ENCODE peak calls at places on chromosomes 5 and 9, in ten cellular contexts. One of them, this sample, is unnamed.

GRCh38 chr9:86788456-86788855 is 158.8 kb downstream of the GAS1 start:
- DNase-seq in NCI-H1417: no peak
- DNase-seq in activated CD4-positive, CD25-positive, alpha-beta regulatory T cell treated with anti-CD3 and anti-CD28 coated beads, Interleukin-2, amount 50 U/mL, for 72 hours: no peak
- DNase-seq in ACHN: no peak
- DNase-seq in NCI-H1694: no peak
- DNase-seq in activated CD8-positive, alpha-beta memory T cell treated with anti-CD3 and anti-CD28 coated beads for 48 hours: no peak
- DNase-seq in lower leg skin: peak; percentile 31
- DNase-seq in stimulated activated CD8-positive, alpha-beta memory T cell treated with anti-CD3 and anti-CD28 coated beads, Interleukin-15, amount 100 ng/mL, for 1 hour: no peak
- DNase-seq in HFFc6: no peak
- DNase-seq in heart right ventricle: no peak
- DNase-seq in this sample: no peak

GRCh38 chr9:80964374-80964773 is 725.0 kb downstream of the TLE1 start:
- DNase-seq in NCI-H1417: peak; percentile 74
- DNase-seq in activated CD4-positive, CD25-positive, alpha-beta regulatory T cell treated with anti-CD3 and anti-CD28 coated beads, Interleukin-2, amount 50 U/mL, for 72 hours: no peak
- DNase-seq in ACHN: no peak
- DNase-seq in NCI-H1694: peak; percentile 53
- DNase-seq in activated CD8-positive, alpha-beta memory T cell treated with anti-CD3 and anti-CD28 coated beads for 48 hours: no peak
- DNase-seq in lower leg skin: no peak
- DNase-seq in stimulated activated CD8-positive, alpha-beta memory T cell treated with anti-CD3 and anti-CD28 coated beads, Interleukin-15, amount 100 ng/mL, for 1 hour: no peak
- DNase-seq in HFFc6: no peak
- DNase-seq in heart right ventricle: no peak
- DNase-seq in this sample: no peak

GRCh38 chr5:37326536-37326935 is 44.4 kb downstream of the NUP155 start:
- DNase-seq in NCI-H1417: no peak
- DNase-seq in activated CD4-positive, CD25-positive, alpha-beta regulatory T cell treated with anti-CD3 and anti-CD28 coated beads, Interleukin-2, amount 50 U/mL, for 72 hours: no peak
- DNase-seq in ACHN: no peak
- DNase-seq in NCI-H1694: no peak
- DNase-seq in activated CD8-positive, alpha-beta memory T cell treated with anti-CD3 and anti-CD28 coated beads for 48 hours: no peak
- DNase-seq in lower leg skin: no peak
- DNase-seq in stimulated activated CD8-positive, alpha-beta memory T cell treated with anti-CD3 and anti-CD28 coated beads, Interleukin-15, amount 100 ng/mL, for 1 hour: no peak
- DNase-seq in HFFc6: no peak
- DNase-seq in heart right ventricle: no peak
- DNase-seq in this sample: no peak

GRCh38 chr9:86983260-86984255 is 36.3 kb upstream of the GAS1 start:
- DNase-seq in NCI-H1417: no peak
- DNase-seq in activated CD4-positive, CD25-positive, alpha-beta regulatory T cell treated with anti-CD3 and anti-CD28 coated beads, Interleukin-2, amount 50 U/mL, for 72 hours: no peak
- DNase-seq in ACHN: no peak
- DNase-seq in NCI-H1694: no peak
- DNase-seq in activated CD8-positive, alpha-beta memory T cell treated with anti-CD3 and anti-CD28 coated beads for 48 hours: no peak
- DNase-seq in lower leg skin: no peak
- DNase-seq in stimulated activated CD8-positive, alpha-beta memory T cell treated with anti-CD3 and anti-CD28 coated beads, Interleukin-15, amount 100 ng/mL, for 1 hour: no peak
- DNase-seq in HFFc6: peak; percentile 74
- DNase-seq in heart right ventricle: no peak
- DNase-seq in this sample: no peak

GRCh38 chr5:59062986-59063683 is 480.3 kb downstream of the RAB3C start:
- DNase-seq in NCI-H1417: no peak
- DNase-seq in activated CD4-positive, CD25-positive, alpha-beta regulatory T cell treated with anti-CD3 and anti-CD28 coated beads, Interleukin-2, amount 50 U/mL, for 72 hours: no peak
- DNase-seq in ACHN: no peak
- DNase-seq in NCI-H1694: no peak
- DNase-seq in activated CD8-positive, alpha-beta memory T cell treated with anti-CD3 and anti-CD28 coated beads for 48 hours: no peak
- DNase-seq in lower leg skin: no peak
- DNase-seq in stimulated activated CD8-positive, alpha-beta memory T cell treated with anti-CD3 and anti-CD28 coated beads, Interleukin-15, amount 100 ng/mL, for 1 hour: no peak
- DNase-seq in HFFc6: no peak
- DNase-seq in heart right ventricle: no peak
- DNase-seq in this sample: no peak

GRCh38 chr5:180809403-180810209 is 7.0 kb upstream of the MGAT1 start:
- DNase-seq in NCI-H1417: peak; percentile 89
- DNase-seq in activated CD4-positive, CD25-positive, alpha-beta regulatory T cell treated with anti-CD3 and anti-CD28 coated beads, Interleukin-2, amount 50 U/mL, for 72 hours: peak; percentile 92
- DNase-seq in ACHN: peak; percentile 87
- DNase-seq in NCI-H1694: peak; percentile 58
- DNase-seq in activated CD8-positive, alpha-beta memory T cell treated with anti-CD3 and anti-CD28 coated beads for 48 hours: no peak
- DNase-seq in lower leg skin: peak; percentile 97
- DNase-seq in stimulated activated CD8-positive, alpha-beta memory T cell treated with anti-CD3 and anti-CD28 coated beads, Interleukin-15, amount 100 ng/mL, for 1 hour: peak; percentile 67
- DNase-seq in HFFc6: peak; percentile 87
- DNase-seq in heart right ventricle: peak; percentile 93
- DNase-seq in this sample: no peak

GRCh38 chr5:131389096-131389868 is 125.4 kb downstream of the CDC42SE2 start:
- DNase-seq in NCI-H1417: no peak
- DNase-seq in activated CD4-positive, CD25-positive, alpha-beta regulatory T cell treated with anti-CD3 and anti-CD28 coated beads, Interleukin-2, amount 50 U/mL, for 72 hours: no peak
- DNase-seq in ACHN: no peak
- DNase-seq in NCI-H1694: no peak
- DNase-seq in activated CD8-positive, alpha-beta memory T cell treated with anti-CD3 and anti-CD28 coated beads for 48 hours: no peak
- DNase-seq in lower leg skin: no peak
- DNase-seq in stimulated activated CD8-positive, alpha-beta memory T cell treated with anti-CD3 and anti-CD28 coated beads, Interleukin-15, amount 100 ng/mL, for 1 hour: no peak
- DNase-seq in HFFc6: no peak
- DNase-seq in heart right ventricle: no peak
- DNase-seq in this sample: no peak

GRCh38 chr5:23648656-23649055 is 141.2 kb downstream of the PRDM9 start:
- DNase-seq in NCI-H1417: no peak
- DNase-seq in activated CD4-positive, CD25-positive, alpha-beta regulatory T cell treated with anti-CD3 and anti-CD28 coated beads, Interleukin-2, amount 50 U/mL, for 72 hours: no peak
- DNase-seq in ACHN: no peak
- DNase-seq in NCI-H1694: no peak
- DNase-seq in activated CD8-positive, alpha-beta memory T cell treated with anti-CD3 and anti-CD28 coated beads for 48 hours: no peak
- DNase-seq in lower leg skin: no peak
- DNase-seq in stimulated activated CD8-positive, alpha-beta memory T cell treated with anti-CD3 and anti-CD28 coated beads, Interleukin-15, amount 100 ng/mL, for 1 hour: no peak
- DNase-seq in HFFc6: no peak
- DNase-seq in heart right ventricle: no peak
- DNase-seq in this sample: no peak

GRCh38 chr9:72524820-72525539 is 3.6 kb downstream of the TMC1 start:
- DNase-seq in NCI-H1417: peak; percentile 24
- DNase-seq in activated CD4-positive, CD25-positive, alpha-beta regulatory T cell treated with anti-CD3 and anti-CD28 coated beads, Interleukin-2, amount 50 U/mL, for 72 hours: no peak
- DNase-seq in ACHN: peak; percentile 90
- DNase-seq in NCI-H1694: no peak
- DNase-seq in activated CD8-positive, alpha-beta memory T cell treated with anti-CD3 and anti-CD28 coated beads for 48 hours: no peak
- DNase-seq in lower leg skin: no peak
- DNase-seq in stimulated activated CD8-positive, alpha-beta memory T cell treated with anti-CD3 and anti-CD28 coated beads, Interleukin-15, amount 100 ng/mL, for 1 hour: no peak
- DNase-seq in HFFc6: peak; percentile 99
- DNase-seq in heart right ventricle: no peak
- DNase-seq in this sample: no peak

GRCh38 chr9:129418451-129418850 is 202.4 kb downstream of the C9orf50 start:
- DNase-seq in NCI-H1417: no peak
- DNase-seq in activated CD4-positive, CD25-positive, alpha-beta regulatory T cell treated with anti-CD3 and anti-CD28 coated beads, Interleukin-2, amount 50 U/mL, for 72 hours: no peak
- DNase-seq in ACHN: no peak
- DNase-seq in NCI-H1694: no peak
- DNase-seq in activated CD8-positive, alpha-beta memory T cell treated with anti-CD3 and anti-CD28 coated beads for 48 hours: no peak
- DNase-seq in lower leg skin: no peak
- DNase-seq in stimulated activated CD8-positive, alpha-beta memory T cell treated with anti-CD3 and anti-CD28 coated beads, Interleukin-15, amount 100 ng/mL, for 1 hour: no peak
- DNase-seq in HFFc6: no peak
- DNase-seq in heart right ventricle: no peak
- DNase-seq in this sample: no peak

GRCh38 chr5:96714951-96715451 is 52.8 kb downstream of the CAST start:
- DNase-seq in NCI-H1417: peak; percentile 54
- DNase-seq in activated CD4-positive, CD25-positive, alpha-beta regulatory T cell treated with anti-CD3 and anti-CD28 coated beads, Interleukin-2, amount 50 U/mL, for 72 hours: no peak
- DNase-seq in ACHN: peak; percentile 63
- DNase-seq in NCI-H1694: no peak
- DNase-seq in activated CD8-positive, alpha-beta memory T cell treated with anti-CD3 and anti-CD28 coated beads for 48 hours: no peak
- DNase-seq in lower leg skin: no peak
- DNase-seq in stimulated activated CD8-positive, alpha-beta memory T cell treated with anti-CD3 and anti-CD28 coated beads, Interleukin-15, amount 100 ng/mL, for 1 hour: no peak
- DNase-seq in HFFc6: peak; percentile 66
- DNase-seq in heart right ventricle: no peak
- DNase-seq in this sample: no peak

GRCh38 chr5:174022384-174023095 is 23.0 kb upstream of the NSG2 start:
- DNase-seq in NCI-H1417: no peak
- DNase-seq in activated CD4-positive, CD25-positive, alpha-beta regulatory T cell treated with anti-CD3 and anti-CD28 coated beads, Interleukin-2, amount 50 U/mL, for 72 hours: no peak
- DNase-seq in ACHN: no peak
- DNase-seq in NCI-H1694: no peak
- DNase-seq in activated CD8-positive, alpha-beta memory T cell treated with anti-CD3 and anti-CD28 coated beads for 48 hours: no peak
- DNase-seq in lower leg skin: no peak
- DNase-seq in stimulated activated CD8-positive, alpha-beta memory T cell treated with anti-CD3 and anti-CD28 coated beads, Interleukin-15, amount 100 ng/mL, for 1 hour: no peak
- DNase-seq in HFFc6: no peak
- DNase-seq in heart right ventricle: no peak
- DNase-seq in this sample: no peak

GRCh38 chr5:143426437-143426991 is 23.0 kb upstream of the NR3C1 start:
- DNase-seq in NCI-H1417: no peak
- DNase-seq in activated CD4-positive, CD25-positive, alpha-beta regulatory T cell treated with anti-CD3 and anti-CD28 coated beads, Interleukin-2, amount 50 U/mL, for 72 hours: no peak
- DNase-seq in ACHN: no peak
- DNase-seq in NCI-H1694: no peak
- DNase-seq in activated CD8-positive, alpha-beta memory T cell treated with anti-CD3 and anti-CD28 coated beads for 48 hours: no peak
- DNase-seq in lower leg skin: no peak
- DNase-seq in stimulated activated CD8-positive, alpha-beta memory T cell treated with anti-CD3 and anti-CD28 coated beads, Interleukin-15, amount 100 ng/mL, for 1 hour: no peak
- DNase-seq in HFFc6: no peak
- DNase-seq in heart right ventricle: no peak
- DNase-seq in this sample: no peak

GRCh38 chr5:15695171-15695676 is 195.2 kb downstream of the FBXL7 start:
- DNase-seq in NCI-H1417: no peak
- DNase-seq in activated CD4-positive, CD25-positive, alpha-beta regulatory T cell treated with anti-CD3 and anti-CD28 coated beads, Interleukin-2, amount 50 U/mL, for 72 hours: no peak
- DNase-seq in ACHN: no peak
- DNase-seq in NCI-H1694: no peak
- DNase-seq in activated CD8-positive, alpha-beta memory T cell treated with anti-CD3 and anti-CD28 coated beads for 48 hours: no peak
- DNase-seq in lower leg skin: no peak
- DNase-seq in stimulated activated CD8-positive, alpha-beta memory T cell treated with anti-CD3 and anti-CD28 coated beads, Interleukin-15, amount 100 ng/mL, for 1 hour: no peak
- DNase-seq in HFFc6: peak; percentile 52
- DNase-seq in heart right ventricle: no peak
- DNase-seq in this sample: no peak

GRCh38 chr9:131274674-131275331 is 1.5 kb downstream of the FAM78A start:
- DNase-seq in NCI-H1417: no peak
- DNase-seq in activated CD4-positive, CD25-positive, alpha-beta regulatory T cell treated with anti-CD3 and anti-CD28 coated beads, Interleukin-2, amount 50 U/mL, for 72 hours: no peak
- DNase-seq in ACHN: no peak
- DNase-seq in NCI-H1694: no peak
- DNase-seq in activated CD8-positive, alpha-beta memory T cell treated with anti-CD3 and anti-CD28 coated beads for 48 hours: no peak
- DNase-seq in lower leg skin: no peak
- DNase-seq in stimulated activated CD8-positive, alpha-beta memory T cell treated with anti-CD3 and anti-CD28 coated beads, Interleukin-15, amount 100 ng/mL, for 1 hour: no peak
- DNase-seq in HFFc6: no peak
- DNase-seq in heart right ventricle: peak; percentile 61
- DNase-seq in this sample: no peak

GRCh38 chr5:75648712-75649111 is 37.5 kb downstream of the ANKDD1B start:
- DNase-seq in NCI-H1417: no peak
- DNase-seq in activated CD4-positive, CD25-positive, alpha-beta regulatory T cell treated with anti-CD3 and anti-CD28 coated beads, Interleukin-2, amount 50 U/mL, for 72 hours: no peak
- DNase-seq in ACHN: no peak
- DNase-seq in NCI-H1694: no peak
- DNase-seq in activated CD8-positive, alpha-beta memory T cell treated with anti-CD3 and anti-CD28 coated beads for 48 hours: no peak
- DNase-seq in lower leg skin: no peak
- DNase-seq in stimulated activated CD8-positive, alpha-beta memory T cell treated with anti-CD3 and anti-CD28 coated beads, Interleukin-15, amount 100 ng/mL, for 1 hour: no peak
- DNase-seq in HFFc6: no peak
- DNase-seq in heart right ventricle: no peak
- DNase-seq in this sample: no peak

GRCh38 chr5:172909931-172910502 is 49.2 kb upstream of the RPL26L1 start:
- DNase-seq in NCI-H1417: no peak
- DNase-seq in activated CD4-positive, CD25-positive, alpha-beta regulatory T cell treated with anti-CD3 and anti-CD28 coated beads, Interleukin-2, amount 50 U/mL, for 72 hours: no peak
- DNase-seq in ACHN: peak; percentile 97
- DNase-seq in NCI-H1694: no peak
- DNase-seq in activated CD8-positive, alpha-beta memory T cell treated with anti-CD3 and anti-CD28 coated beads for 48 hours: no peak
- DNase-seq in lower leg skin: no peak
- DNase-seq in stimulated activated CD8-positive, alpha-beta memory T cell treated with anti-CD3 and anti-CD28 coated beads, Interleukin-15, amount 100 ng/mL, for 1 hour: no peak
- DNase-seq in HFFc6: peak; percentile 85
- DNase-seq in heart right ventricle: no peak
- DNase-seq in this sample: no peak